ENCODE peak calls at places on chromosomes 12 and 14, in seven cellular contexts. E is mammary epithelial cell, K is hepatocyte, J is mesothelial cell of epicardium, D is fibroblast of lung, R is right lobe of liver, B is thyroid gland. M is an unnamed sample.

GRCh38 chr12:50224026-50224692 is 57.0 kb upstream of the CERS5 start:
- DNase-seq in E (peak), K (peak), J (no peak), D (no peak), R (no peak), B (peak), M (no peak)

GRCh38 chr12:109987615-109988014 is 8.6 kb downstream of the GIT2 start:
- DNase-seq in E (no peak), K (no peak), J (no peak), D (no peak), R (no peak), B (no peak), M (no peak)

GRCh38 chr14:94598816-94599655 is 13.2 kb upstream of the SERPINA3 start:
- DNase-seq in E (peak), K (peak), J (no peak), D (peak), R (peak), B (peak), M (no peak)

GRCh38 chr12:105358789-105359188 is 28.3 kb downstream of the C12orf75 start:
- DNase-seq in E (no peak), K (no peak), J (no peak), D (no peak), R (no peak), B (no peak), M (no peak)

GRCh38 chr14:100629696-100630095 is 42.5 kb upstream of the BEGAIN start:
- DNase-seq in E (no peak), K (no peak), J (no peak), D (no peak), R (no peak), B (no peak), M (no peak)

GRCh38 chr12:120089105-120089504 is 27.4 kb downstream of the RAB35 start:
- DNase-seq in E (no peak), K (no peak), J (no peak), D (peak), R (no peak), B (no peak), M (no peak)

GRCh38 chr12:56628671-56629458 is 1.3 kb downstream of the BAZ2A start:
- DNase-seq in E (peak), K (peak), J (peak), D (peak), R (peak), B (peak), M (peak)

GRCh38 chr14:67276131-67276530 is 34.9 kb downstream of the PALS1 start:
- DNase-seq in E (no peak), K (no peak), J (no peak), D (no peak), R (no peak), B (no peak), M (no peak)

DNA sequence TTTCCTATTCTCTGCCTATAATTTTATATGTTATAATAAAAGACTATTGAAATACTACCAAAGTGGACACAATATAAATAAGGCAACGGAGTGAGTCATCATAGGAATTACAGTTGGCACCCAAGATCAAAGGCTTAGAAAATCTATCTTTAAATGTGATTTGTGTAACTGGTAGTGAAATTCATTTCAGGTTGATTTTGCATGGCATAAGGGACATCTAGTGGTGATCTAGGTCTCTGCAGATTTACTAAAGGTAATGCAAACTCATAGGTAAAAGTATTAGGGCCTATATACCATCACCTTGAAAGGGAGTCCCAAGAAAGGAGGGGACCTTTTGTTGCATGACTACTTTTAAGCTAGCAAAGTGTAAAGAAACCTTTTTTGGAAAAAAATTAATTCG is 527.2 kb downstream of the NRXN3 start:
- DNase-seq in E (peak), K (peak), J (no peak), D (peak), R (no peak), B (no peak), M (no peak)
- TF ChIP-seq CTCF in E (peak), K (peak), J (peak), D (peak), R (peak), B (no peak), M (no peak)

GRCh38 chr12:44873898-44874297 is 2.2 kb downstream of the NELL2 start:
- DNase-seq in E (no peak), K (peak), J (no peak), D (peak), R (no peak), B (no peak), M (no peak)
- TF ChIP-seq CTCF in E (peak), K (peak), J (no peak), D (peak), R (no peak), B (no peak), M (no peak)

GRCh38 chr14:23154876-23155587 is 28.4 kb downstream of the SLC7A8 start:
- DNase-seq in E (peak), K (peak), J (no peak), D (peak), R (no peak), B (peak), M (no peak)
- TF ChIP-seq CTCF in E (no peak), K (no peak), J (no peak), D (no peak), R (no peak), B (no peak), M (no peak)

GRCh38 chr12:47400251-47400650 is 305.6 kb downstream of the RPAP3 start:
- DNase-seq in E (peak), K (no peak), J (no peak), D (no peak), R (no peak), B (no peak), M (no peak)

GRCh38 chr12:47394070-47394469 is 311.8 kb downstream of the RPAP3 start:
- DNase-seq in E (no peak), K (no peak), J (no peak), D (no peak), R (no peak), B (no peak), M (no peak)

GRCh38 chr12:47396902-47397663 is 308.7 kb downstream of the RPAP3 start:
- DNase-seq in E (no peak), K (no peak), J (no peak), D (no peak), R (no peak), B (no peak), M (peak)

GRCh38 chr12:47393403-47393790 is 312.4 kb downstream of the RPAP3 start:
- DNase-seq in E (no peak), K (no peak), J (no peak), D (no peak), R (no peak), B (no peak), M (no peak)

GRCh38 chr12:47397664-47398281 is 308.1 kb downstream of the RPAP3 start:
- DNase-seq in E (peak), K (no peak), J (no peak), D (peak), R (no peak), B (no peak), M (no peak)
- TF ChIP-seq CTCF in E (peak), K (peak), J (no peak), D (peak), R (peak), B (no peak), M (no peak)

M was measured in activated B cell treated with CpG ODN at 0.5 μM for 24 hours.